ENCODE peak calls at places on chromosomes 2 and 18, in five cellular contexts. One of them, this sample, is unnamed.
A peak's percentile ranks its signal among the peaks of the same experiment; 100 is the strongest.

GRCh38 chr2:187155472-187155871 is 292.6 kb downstream of the CALCRL start:
- DNase-seq in transverse colon: no peak
- DNase-seq in psoas muscle: no peak
- DNase-seq in ovary: no peak
- DNase-seq in HFF-Myc: no peak
- DNase-seq in this sample: no peak

GRCh38 chr18:6776193-6776592 is 46.7 kb downstream of the ARHGAP28 start:
- DNase-seq in transverse colon: no peak
- DNase-seq in psoas muscle: no peak
- DNase-seq in ovary: peak; percentile 37
- DNase-seq in HFF-Myc: peak; percentile 78
- DNase-seq in this sample: peak; percentile 74

GRCh38 chr18:463442-464310 is 36.8 kb downstream of the COLEC12 start:
- DNase-seq in transverse colon: no peak
- DNase-seq in psoas muscle: no peak
- DNase-seq in ovary: no peak
- DNase-seq in HFF-Myc: no peak
- DNase-seq in this sample: no peak

GRCh38 chr2:5692561-5693287 is 540 bp downstream of the SOX11 start:
- DNase-seq in transverse colon: no peak
- DNase-seq in psoas muscle: no peak
- DNase-seq in ovary: no peak
- DNase-seq in HFF-Myc: no peak
- DNase-seq in this sample: no peak

GRCh38 chr2:85523062-85523905 is 15.7 kb upstream of the MAT2A start:
- DNase-seq in transverse colon: peak; percentile 40
- DNase-seq in psoas muscle: no peak
- DNase-seq in ovary: no peak
- DNase-seq in HFF-Myc: no peak
- DNase-seq in this sample: no peak

GRCh38 chr2:186544255-186544675 is 45.6 kb upstream of the ITGAV start:
- DNase-seq in transverse colon: no peak
- DNase-seq in psoas muscle: no peak
- DNase-seq in ovary: no peak
- DNase-seq in HFF-Myc: peak; percentile 77
- DNase-seq in this sample: no peak

GRCh38 chr18:74652392-74652988 is 54.8 kb downstream of the ZNF407 start:
- DNase-seq in transverse colon: no peak
- DNase-seq in psoas muscle: no peak
- DNase-seq in ovary: no peak
- DNase-seq in HFF-Myc: no peak
- DNase-seq in this sample: no peak

GRCh38 chr2:148022351-148022750 is 1.5 kb downstream of the MBD5 start:
- DNase-seq in transverse colon: no peak
- DNase-seq in psoas muscle: no peak
- DNase-seq in ovary: no peak
- DNase-seq in HFF-Myc: no peak
- DNase-seq in this sample: no peak

GRCh38 chr2:45237850-45238542 is 228.7 kb upstream of the SIX2 start:
- DNase-seq in transverse colon: no peak
- DNase-seq in psoas muscle: peak; percentile 77
- DNase-seq in ovary: no peak
- DNase-seq in HFF-Myc: peak; percentile 67
- DNase-seq in this sample: peak; percentile 86

GRCh38 chr2:13522917-13523821 is 806.4 kb downstream of the TRIB2 start:
- DNase-seq in transverse colon: no peak
- DNase-seq in psoas muscle: no peak
- DNase-seq in ovary: peak; percentile 66
- DNase-seq in HFF-Myc: no peak
- DNase-seq in this sample: no peak

GRCh38 chr2:19198376-19198775 is 160.0 kb downstream of the OSR1 start:
- DNase-seq in transverse colon: no peak
- DNase-seq in psoas muscle: no peak
- DNase-seq in ovary: no peak
- DNase-seq in HFF-Myc: no peak
- DNase-seq in this sample: no peak

GRCh38 chr18:59748628-59749360 is 51.6 kb upstream of the CCBE1 start:
- DNase-seq in transverse colon: no peak
- DNase-seq in psoas muscle: no peak
- DNase-seq in ovary: no peak
- DNase-seq in HFF-Myc: peak; percentile 40
- DNase-seq in this sample: peak; percentile 87

GRCh38 chr18:77147418-77147852 is 14.9 kb upstream of the MBP start:
- DNase-seq in transverse colon: no peak
- DNase-seq in psoas muscle: no peak
- DNase-seq in ovary: no peak
- DNase-seq in HFF-Myc: no peak
- DNase-seq in this sample: no peak

GRCh38 chr2:7272180-7272579 is 355.0 kb downstream of the RNF144A start:
- DNase-seq in transverse colon: no peak
- DNase-seq in psoas muscle: no peak
- DNase-seq in ovary: no peak
- DNase-seq in HFF-Myc: peak; percentile 1
- DNase-seq in this sample: peak; percentile 3

GRCh38 chr2:232550351-232551261 is at the start of the genes EIF4E2 and TIGD1:
- DNase-seq in transverse colon: peak; percentile 95
- DNase-seq in psoas muscle: peak; percentile 96
- DNase-seq in ovary: peak; percentile 90
- DNase-seq in HFF-Myc: peak; percentile 72
- DNase-seq in this sample: peak; percentile 58

GRCh38 chr18:74942319-74942910 is 266.5 kb downstream of the PTGR3 start:
- DNase-seq in transverse colon: no peak
- DNase-seq in psoas muscle: no peak
- DNase-seq in ovary: no peak
- DNase-seq in HFF-Myc: peak; percentile 25
- DNase-seq in this sample: no peak

GRCh38 chr2:226447896-226448295 is 351.7 kb downstream of the IRS1 start:
- DNase-seq in transverse colon: no peak
- DNase-seq in psoas muscle: no peak
- DNase-seq in ovary: no peak
- DNase-seq in HFF-Myc: no peak
- DNase-seq in this sample: no peak

GRCh38 chr2:199128476-199129214 is 329.1 kb downstream of the SATB2 start:
- DNase-seq in transverse colon: no peak
- DNase-seq in psoas muscle: no peak
- DNase-seq in ovary: no peak
- DNase-seq in HFF-Myc: no peak
- DNase-seq in this sample: no peak

GRCh38 chr2:101679037-101679726 is 18.3 kb upstream of the MAP4K4 start:
- DNase-seq in transverse colon: no peak
- DNase-seq in psoas muscle: no peak
- DNase-seq in ovary: no peak
- DNase-seq in HFF-Myc: no peak
- DNase-seq in this sample: peak; percentile 44

GRCh38 chr18:56565596-56566355 is 72.6 kb downstream of the TXNL1 start:
- DNase-seq in transverse colon: no peak
- DNase-seq in psoas muscle: no peak
- DNase-seq in ovary: no peak
- DNase-seq in HFF-Myc: peak; percentile 72
- DNase-seq in this sample: peak; percentile 79

GRCh38 chr2:227460079-227460485 is 11.9 kb upstream of the AGFG1 start:
- DNase-seq in transverse colon: no peak
- DNase-seq in psoas muscle: no peak
- DNase-seq in ovary: no peak
- DNase-seq in HFF-Myc: no peak
- DNase-seq in this sample: no peak

DNA sequence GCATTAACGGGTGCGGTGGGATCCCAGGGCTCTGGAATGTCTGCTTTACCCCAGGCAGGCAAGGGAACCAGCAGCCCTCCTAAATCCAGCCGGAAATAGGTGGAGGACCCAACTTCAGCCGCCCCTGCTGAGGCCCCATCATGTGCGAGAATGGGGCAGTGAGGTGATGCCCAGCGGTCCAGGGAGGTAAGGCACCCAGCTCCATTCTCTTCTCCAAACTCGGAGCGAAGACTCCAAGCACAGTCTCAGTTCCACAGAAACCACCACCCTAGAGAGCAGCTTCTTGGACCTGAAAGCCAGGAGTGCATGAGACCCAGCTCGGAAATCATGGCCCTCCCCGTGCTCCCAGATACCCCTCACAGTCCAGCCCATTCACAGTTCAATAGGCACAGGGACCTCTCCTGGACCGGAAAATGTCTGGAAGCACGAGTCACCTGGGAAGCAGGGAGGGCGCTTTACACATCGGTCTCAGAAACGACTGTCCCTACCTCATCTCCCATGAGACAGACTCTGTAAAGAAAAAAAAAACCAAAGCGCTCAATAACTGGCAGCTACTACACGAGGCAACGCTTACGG is 2.1 kb downstream of the SDC1 start:
- DNase-seq in transverse colon: no peak
- DNase-seq in psoas muscle: no peak
- DNase-seq in ovary: no peak
- DNase-seq in HFF-Myc: no peak
- DNase-seq in this sample: no peak
- H3K4me3 ChIP-seq in transverse colon: peak overlapping the region; percentile 84
- H3K4me3 ChIP-seq in psoas muscle: peak overlapping the region; percentile 76
- H3K4me3 ChIP-seq in ovary: peak overlapping the region; percentile 47
- H3K4me3 ChIP-seq in HFF-Myc: peak overlapping the region; percentile 81
- H3K4me3 ChIP-seq in this sample: peak overlapping the region; percentile 64

DNA sequence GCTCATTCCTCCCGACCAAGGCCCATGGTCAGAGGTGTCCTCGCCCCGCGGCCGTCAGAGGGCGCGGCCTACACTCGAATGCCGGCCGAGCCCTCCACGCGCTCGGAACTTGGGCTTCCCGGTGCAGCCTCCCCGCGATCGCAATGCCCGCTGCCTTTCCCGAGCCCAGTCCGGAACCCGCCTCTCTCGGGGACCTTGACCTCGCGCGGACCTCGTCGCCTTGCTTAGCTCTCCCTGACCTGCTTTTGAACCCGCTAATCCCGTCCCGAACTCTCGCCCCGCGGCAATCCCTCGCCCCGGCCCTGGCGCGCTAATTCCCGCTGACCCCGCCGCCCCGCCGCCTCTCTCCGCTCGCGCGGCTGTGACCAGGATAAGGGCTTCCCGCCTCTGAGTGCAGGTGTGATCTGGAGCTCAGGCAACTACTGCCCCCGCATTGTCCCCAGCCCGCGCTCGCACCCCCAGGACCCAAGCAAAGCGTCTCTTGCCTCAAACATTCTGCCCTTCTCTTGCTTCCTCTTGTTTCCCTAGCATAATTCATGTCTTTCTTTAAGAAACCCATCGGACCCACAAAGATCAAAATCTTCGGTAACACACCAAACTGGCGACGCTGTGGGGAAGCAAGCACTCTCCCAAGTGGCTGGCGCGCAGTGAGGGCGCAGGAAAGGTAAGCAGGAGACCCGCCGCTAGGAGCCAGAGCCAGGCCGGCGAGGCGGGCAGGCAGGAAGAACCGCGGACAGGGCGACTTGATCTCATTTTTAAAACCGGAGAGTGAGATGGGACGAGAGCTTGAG is 46.6 kb upstream of the ATP6V1B1 start:
- DNase-seq in transverse colon: no peak
- DNase-seq in psoas muscle: no peak
- DNase-seq in ovary: no peak
- DNase-seq in HFF-Myc: no peak
- DNase-seq in this sample: no peak
- TF ChIP-seq CTCF in transverse colon: no peak
- TF ChIP-seq CTCF in psoas muscle: no peak
- TF ChIP-seq CTCF in ovary: no peak
- TF ChIP-seq CTCF in HFF-Myc: no peak
- TF ChIP-seq CTCF in this sample: no peak

GRCh38 chr2:9797681-9798556 is 45.4 kb upstream of the TAF1B start:
- DNase-seq in transverse colon: no peak
- DNase-seq in psoas muscle: no peak
- DNase-seq in ovary: no peak
- DNase-seq in HFF-Myc: no peak
- DNase-seq in this sample: no peak

GRCh38 chr2:9797086-9797485 is 46.2 kb upstream of the TAF1B start:
- DNase-seq in transverse colon: no peak
- DNase-seq in psoas muscle: no peak
- DNase-seq in ovary: no peak
- DNase-seq in HFF-Myc: no peak
- DNase-seq in this sample: no peak

GRCh38 chr2:9800639-9800974 is 42.7 kb upstream of the TAF1B start:
- DNase-seq in transverse colon: no peak
- DNase-seq in psoas muscle: no peak
- DNase-seq in ovary: no peak
- DNase-seq in HFF-Myc: no peak
- DNase-seq in this sample: no peak

GRCh38 chr2:9799729-9800632 is 43.3 kb upstream of the TAF1B start:
- DNase-seq in transverse colon: peak; percentile 92
- DNase-seq in psoas muscle: peak; percentile 87
- DNase-seq in ovary: peak; percentile 72
- DNase-seq in HFF-Myc: peak; percentile 63
- DNase-seq in this sample: no peak

GRCh38 chr2:9799011-9799596 is 44.2 kb upstream of the TAF1B start:
- DNase-seq in transverse colon: no peak
- DNase-seq in psoas muscle: no peak
- DNase-seq in ovary: no peak
- DNase-seq in HFF-Myc: no peak
- DNase-seq in this sample: no peak
- H3K4me3 ChIP-seq in transverse colon: no peak overlapping the region
- H3K4me3 ChIP-seq in psoas muscle: peak overlapping the region; percentile 4
- H3K4me3 ChIP-seq in ovary: no peak overlapping the region
- H3K4me3 ChIP-seq in HFF-Myc: no peak overlapping the region
- H3K4me3 ChIP-seq in this sample: no peak overlapping the region

GRCh38 chr18:42074704-42075103 is 119.7 kb downstream of the PIK3C3 start:
- DNase-seq in transverse colon: no peak
- DNase-seq in psoas muscle: no peak
- DNase-seq in ovary: no peak
- DNase-seq in HFF-Myc: no peak
- DNase-seq in this sample: no peak

GRCh38 chr18:42068030-42068429 is 113.0 kb downstream of the PIK3C3 start:
- DNase-seq in transverse colon: no peak
- DNase-seq in psoas muscle: no peak
- DNase-seq in ovary: no peak
- DNase-seq in HFF-Myc: no peak
- DNase-seq in this sample: no peak

GRCh38 chr18:42069036-42069435 is 114.0 kb downstream of the PIK3C3 start:
- DNase-seq in transverse colon: no peak
- DNase-seq in psoas muscle: no peak
- DNase-seq in ovary: no peak
- DNase-seq in HFF-Myc: no peak
- DNase-seq in this sample: no peak

GRCh38 chr18:42067527-42067926 is 112.5 kb downstream of the PIK3C3 start:
- DNase-seq in transverse colon: no peak
- DNase-seq in psoas muscle: no peak
- DNase-seq in ovary: no peak
- DNase-seq in HFF-Myc: no peak
- DNase-seq in this sample: no peak

GRCh38 chr18:42072407-42072806 is 117.4 kb downstream of the PIK3C3 start:
- DNase-seq in transverse colon: no peak
- DNase-seq in psoas muscle: no peak
- DNase-seq in ovary: no peak
- DNase-seq in HFF-Myc: no peak
- DNase-seq in this sample: no peak
- TF ChIP-seq CTCF in transverse colon: no peak
- TF ChIP-seq CTCF in psoas muscle: no peak
- TF ChIP-seq CTCF in ovary: no peak
- TF ChIP-seq CTCF in HFF-Myc: peak; percentile 4
- TF ChIP-seq CTCF in this sample: no peak

GRCh38 chr2:234981197-234982095 is 29.6 kb downstream of the SH3BP4 start:
- DNase-seq in transverse colon: peak; percentile 47
- DNase-seq in psoas muscle: peak; percentile 76
- DNase-seq in ovary: peak; percentile 56
- DNase-seq in HFF-Myc: peak; percentile 98
- DNase-seq in this sample: peak; percentile 98
- H3K4me3 ChIP-seq in transverse colon: no peak overlapping the region
- H3K4me3 ChIP-seq in psoas muscle: peak overlapping the region; percentile 20
- H3K4me3 ChIP-seq in ovary: peak overlapping the region; percentile 18
- H3K4me3 ChIP-seq in HFF-Myc: peak overlapping the region; percentile 19
- H3K4me3 ChIP-seq in this sample: peak overlapping the region; percentile 34

GRCh38 chr2:75424936-75425619 is 135.7 kb downstream of the EVA1A start:
- DNase-seq in transverse colon: no peak
- DNase-seq in psoas muscle: no peak
- DNase-seq in ovary: no peak
- DNase-seq in HFF-Myc: no peak
- DNase-seq in this sample: no peak
- TF ChIP-seq CTCF in transverse colon: no peak
- TF ChIP-seq CTCF in psoas muscle: no peak
- TF ChIP-seq CTCF in ovary: no peak
- TF ChIP-seq CTCF in HFF-Myc: peak; percentile 26
- TF ChIP-seq CTCF in this sample: peak; percentile 16

This sample was measured in AG04449.